ENCODE peak calls at places on chromosomes 5 and 9, in eight cellular contexts. V, M, K, B, F, H, N and C are unnamed samples.

GRCh38 chr9:121242219-121242954 is 25.6 kb upstream of the GSN start:
- DNase-seq in H (no peak), K (no peak), F (no peak), N (no peak), B (no peak), V (no peak), M (no peak), C (peak)

GRCh38 chr9:31799953-31800609 is 584.4 kb upstream of the ACO1 start:
- DNase-seq in B (no peak), K (peak), F (no peak), H (peak), M (no peak), V (peak), N (no peak), C (peak)

GRCh38 chr5:50889790-50890189 is 223.4 kb downstream of the PARP8 start:
- DNase-seq in H (peak), M (no peak), K (peak), N (no peak), V (no peak), B (no peak), F (no peak), C (no peak)

GRCh38 chr9:136546697-136547481 is 1.0 kb upstream of the NOTCH1 start:
- DNase-seq in V (peak), M (peak), F (peak), H (peak), B (peak), K (no peak), N (peak), C (peak)

GRCh38 chr9:98430535-98430934 is 175.1 kb upstream of the TBC1D2 start:
- DNase-seq in N (no peak), B (no peak), M (peak), H (no peak), F (no peak), K (no peak), V (no peak), C (no peak)

GRCh38 chr5:52598954-52599353 is 188.8 kb upstream of the ITGA1 start:
- DNase-seq in B (no peak), M (no peak), H (no peak), N (no peak), F (no peak), K (no peak), V (no peak), C (no peak)

GRCh38 chr9:112496074-112496722 is 9.6 kb downstream of the KIAA1958 start:
- DNase-seq in F (no peak), K (no peak), H (no peak), M (no peak), N (no peak), B (no peak), V (no peak), C (no peak)

GRCh38 chr9:6811436-6811835 is 53.7 kb downstream of the KDM4C start:
- DNase-seq in K (peak), F (no peak), N (no peak), B (no peak), V (no peak), H (no peak), M (no peak), C (no peak)

GRCh38 chr9:19481971-19482404 is 73.2 kb downstream of the ACER2 start:
- DNase-seq in N (no peak), M (no peak), K (no peak), H (no peak), B (no peak), F (no peak), V (no peak), C (no peak)

GRCh38 chr9:107694390-107694789 is 204.8 kb upstream of the KLF4 start:
- DNase-seq in N (no peak), V (no peak), F (no peak), H (no peak), K (no peak), B (no peak), M (no peak), C (no peak)

GRCh38 chr5:11319851-11320580 is 559.0 kb upstream of the DAP start:
- DNase-seq in M (no peak), N (no peak), B (no peak), H (no peak), F (no peak), K (no peak), V (peak), C (no peak)

GRCh38 chr5:140327589-140327988 is 18.8 kb downstream of the HBEGF start:
- DNase-seq in B (no peak), M (no peak), V (no peak), K (no peak), H (no peak), F (no peak), N (no peak), C (no peak)